ENCODE peak calls at places on chromosomes 2 and 18, in ten cellular contexts. T is breast epithelium, K is ovary, R is AG09309, I is lower leg skin, X is transverse colon, E is dorsolateral prefrontal cortex, M is heart right ventricle, Y is epithelial cell of esophagus, A is sigmoid colon. L is an unnamed sample.

GRCh38 chr2:172200495-172201085 is 97.9 kb upstream of the DLX2 start:
- DNase-seq in A (no peak), K (no peak), Y (peak), M (no peak), R (no peak), E (no peak), I (no peak), X (no peak), T (no peak), L (no peak)

GRCh38 chr2:135245055-135245454 is 193.0 kb downstream of the RAB3GAP1 start:
- DNase-seq in E (no peak), I (no peak), M (no peak), A (no peak), K (no peak), Y (peak), T (no peak), X (no peak), R (no peak), L (no peak)

GRCh38 chr18:58239879-58240278 is 195.9 kb downstream of the NEDD4L start:
- DNase-seq in E (no peak), Y (peak), A (no peak), M (no peak), X (no peak), R (no peak), K (no peak), I (no peak), T (no peak), L (no peak)

GRCh38 chr2:70089220-70089945 is 2.1 kb downstream of the PCBP1 start:
- DNase-seq in R (no peak), X (no peak), M (no peak), A (peak), I (no peak), K (no peak), T (no peak), Y (peak), E (no peak), L (no peak)

GRCh38 chr2:175203621-175204496 is 22.3 kb upstream of the ATP5MC3 start:
- DNase-seq in Y (peak), M (peak), A (peak), I (no peak), T (no peak), X (peak), R (no peak), E (peak), K (peak), L (no peak)

GRCh38 chr2:118127250-118127649 is 39.0 kb downstream of the INSIG2 start:
- DNase-seq in M (no peak), K (no peak), Y (no peak), X (no peak), A (no peak), R (no peak), E (no peak), T (no peak), I (no peak), L (no peak)

GRCh38 chr2:151611351-151611750 is 122.9 kb downstream of the NEB start:
- DNase-seq in E (no peak), I (no peak), R (no peak), A (no peak), K (no peak), X (no peak), T (no peak), Y (no peak), M (no peak), L (no peak)

GRCh38 chr2:231357931-231358330 is 37.6 kb upstream of the B3GNT7 start:
- DNase-seq in T (peak), M (no peak), A (peak), K (peak), Y (no peak), R (no peak), E (no peak), I (no peak), X (no peak), L (no peak)

GRCh38 chr2:64090264-64090663 is 54.0 kb downstream of the PELI1 start:
- DNase-seq in Y (no peak), K (no peak), T (no peak), E (no peak), I (no peak), A (no peak), R (no peak), M (no peak), X (no peak), L (no peak)

GRCh38 chr2:210170442-210171303 is 536 bp downstream of the KANSL1L start:
- DNase-seq in X (peak), R (peak), E (peak), A (peak), Y (peak), T (peak), M (peak), K (peak), I (peak), L (peak)

GRCh38 chr2:205925373-205926337 is 160.3 kb downstream of the INO80D start:
- DNase-seq in I (peak), Y (peak), E (peak), M (peak), A (peak), X (peak), K (peak), T (peak), R (no peak), L (peak)

GRCh38 chr2:33011406-33011805 is 64.7 kb downstream of the LTBP1 start:
- DNase-seq in M (no peak), Y (no peak), E (no peak), K (no peak), A (no peak), T (no peak), I (no peak), R (no peak), X (no peak), L (no peak)

GRCh38 chr2:70553334-70553583 is 367 bp downstream of the TGFA start:
- DNase-seq in Y (peak), E (no peak), A (no peak), I (no peak), K (no peak), R (no peak), M (no peak), X (peak), T (no peak), L (no peak)

GRCh38 chr2:27708666-27709065 is 45.0 kb downstream of the SLC4A1AP start:
- DNase-seq in E (no peak), A (no peak), K (no peak), X (no peak), T (no peak), M (no peak), Y (no peak), R (no peak), I (no peak), L (no peak)

GRCh38 chr18:76565238-76566173 is 70.5 kb upstream of the ZNF516 start:
- DNase-seq in R (peak), A (peak), Y (peak), M (peak), I (peak), E (peak), X (peak), K (peak), T (peak), L (peak)

GRCh38 chr2:95695613-95696012 is 103.8 kb downstream of the TRIM43 start:
- DNase-seq in A (peak), X (no peak), I (peak), T (no peak), Y (no peak), K (peak), R (no peak), E (no peak), M (peak), L (no peak)

GRCh38 chr18:24677011-24677410 is 216.6 kb downstream of the HRH4 start:
- DNase-seq in R (no peak), I (no peak), K (no peak), X (no peak), Y (no peak), E (no peak), M (no peak), T (no peak), A (no peak), L (no peak)

GRCh38 chr2:120287183-120288015 is 34.7 kb downstream of the RALB start:
- DNase-seq in X (no peak), A (no peak), Y (peak), E (peak), K (no peak), M (no peak), I (no peak), R (peak), T (no peak), L (peak)

GRCh38 chr2:96093528-96093927 is 22.8 kb downstream of the ADRA2B start:
- DNase-seq in E (peak), I (peak), Y (no peak), X (peak), M (no peak), K (no peak), A (no peak), R (no peak), T (peak), L (no peak)

GRCh38 chr2:220188031-220188430 is 560.6 kb downstream of the SLC4A3 start:
- DNase-seq in K (no peak), M (no peak), A (no peak), Y (peak), E (no peak), I (no peak), T (no peak), R (peak), X (no peak), L (no peak)

GRCh38 chr18:43855376-43855775 is 578.1 kb upstream of the SYT4 start:
- DNase-seq in I (no peak), K (no peak), E (no peak), Y (no peak), T (no peak), X (no peak), M (no peak), R (no peak), A (no peak), L (no peak)

GRCh38 chr2:47907097-47907781 is 941 bp upstream of the FBXO11 start:
- DNase-seq in T (no peak), A (no peak), X (peak), I (peak), E (no peak), R (no peak), Y (peak), K (no peak), M (no peak), L (no peak)

GRCh38 chr2:36963106-36963505 is 3.2 kb downstream of the STRN start:
- DNase-seq in M (no peak), Y (peak), T (no peak), X (no peak), A (no peak), E (no peak), R (no peak), I (no peak), K (no peak), L (no peak)

GRCh38 chr2:149410701-149411484 is 80.5 kb downstream of the LYPD6 start:
- DNase-seq in R (peak), I (no peak), T (no peak), E (no peak), M (no peak), X (no peak), K (no peak), A (no peak), Y (peak), L (peak)

GRCh38 chr18:77557030-77557429 is 307.4 kb downstream of the GALR1 start:
- DNase-seq in I (no peak), K (no peak), M (no peak), A (no peak), T (no peak), R (no peak), Y (no peak), E (no peak), X (no peak), L (no peak)

GRCh38 chr2:100246163-100247145 is 75.8 kb downstream of the LONRF2 start:
- DNase-seq in E (no peak), I (no peak), Y (no peak), X (no peak), R (no peak), A (no peak), K (no peak), T (no peak), M (no peak), L (no peak)

GRCh38 chr18:2459886-2460285 is 111.4 kb downstream of the METTL4 start:
- DNase-seq in A (no peak), X (no peak), Y (peak), I (no peak), R (no peak), M (no peak), T (no peak), E (no peak), K (no peak), L (no peak)

GRCh38 chr2:127101048-127101611 is 5.8 kb downstream of the BIN1 start:
- DNase-seq in M (no peak), R (no peak), A (peak), X (no peak), I (no peak), K (peak), Y (no peak), T (no peak), E (no peak), L (no peak)

GRCh38 chr18:23938046-23938756 is 76.4 kb upstream of the TTC39C start:
- DNase-seq in Y (no peak), R (no peak), A (no peak), X (no peak), T (no peak), E (no peak), I (no peak), K (no peak), M (no peak), L (no peak)

GRCh38 chr2:65388051-65388531 is 44.3 kb downstream of the SPRED2 start:
- DNase-seq in R (no peak), A (no peak), M (no peak), X (no peak), K (no peak), I (peak), T (peak), Y (peak), E (no peak), L (no peak)

GRCh38 chr2:10918661-10919414 is 7.1 kb downstream of the KCNF1 start:
- DNase-seq in A (peak), K (peak), M (peak), I (no peak), Y (no peak), T (no peak), R (no peak), E (peak), X (no peak), L (no peak)

GRCh38 chr2:17976871-17977746 is 98.6 kb downstream of the KCNS3 start:
- DNase-seq in Y (peak), X (peak), T (no peak), E (no peak), A (peak), K (no peak), I (peak), M (no peak), R (peak), L (peak)

GRCh38 chr18:670456-670996 is 13.1 kb downstream of the TYMS start:
- DNase-seq in K (no peak), A (no peak), T (no peak), M (no peak), R (no peak), Y (no peak), X (no peak), I (no peak), E (no peak), L (no peak)

GRCh38 chr18:78517328-78517727 is 462.3 kb upstream of the SALL3 start:
- DNase-seq in M (no peak), I (no peak), T (no peak), K (no peak), E (no peak), R (no peak), X (no peak), Y (no peak), A (no peak), L (no peak)

GRCh38 chr2:183541766-183542165 is 417.5 kb downstream of the NUP35 start:
- DNase-seq in R (no peak), M (no peak), Y (peak), K (no peak), X (peak), I (no peak), A (no peak), T (no peak), E (no peak), L (no peak)

DNA sequence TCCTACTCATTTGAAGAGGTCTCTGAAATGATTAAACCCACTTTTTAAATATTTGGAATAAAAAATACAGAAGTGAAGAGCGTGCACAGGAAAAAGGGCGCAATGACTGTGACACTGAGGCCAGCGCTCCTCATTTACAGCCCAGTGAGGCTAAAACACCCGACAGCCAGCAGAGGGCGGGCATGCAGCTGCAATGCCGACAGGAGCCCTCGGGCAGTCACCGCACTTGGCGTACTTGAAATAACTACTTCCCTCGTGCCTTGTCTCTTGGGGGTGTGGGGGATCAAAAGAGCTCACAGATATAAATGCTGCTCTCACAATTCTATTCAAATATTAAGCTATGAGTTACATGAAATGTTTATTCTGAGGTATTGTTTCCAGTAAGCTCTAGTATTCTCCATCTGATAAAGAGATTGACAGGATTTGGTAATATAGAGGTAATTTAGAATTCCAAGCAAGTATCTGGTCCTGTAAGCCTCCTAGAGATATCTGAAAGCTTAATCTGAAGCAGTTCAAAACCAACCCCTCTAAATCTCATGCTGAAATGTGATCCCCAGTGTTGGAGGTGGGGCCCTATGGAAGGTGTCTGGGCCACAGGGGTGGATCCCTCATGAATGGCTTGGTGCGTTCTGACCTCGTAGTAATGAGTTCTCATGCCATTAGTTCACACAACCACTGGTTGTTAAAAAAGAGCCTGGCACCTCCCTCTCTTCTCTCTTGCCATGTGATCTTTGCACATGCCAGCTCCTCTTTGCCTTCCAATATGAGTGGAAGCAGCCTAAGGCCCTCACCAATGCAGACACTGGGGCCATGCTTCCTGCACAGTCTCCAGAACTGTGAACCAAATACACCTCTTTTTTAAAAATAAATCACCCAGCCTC is 93.6 kb downstream of the ZAP70 start:
- DNase-seq in K (peak), R (peak), X (peak), T (peak), Y (peak), M (peak), A (peak), E (peak), I (peak), L (peak)
- TF ChIP-seq CTCF in K (peak), R (peak), X (peak), T (peak), Y (peak), M (peak), A (peak), E (peak), I (no peak), L (peak)

GRCh38 chr2:39434233-39434897 is 2.7 kb downstream of the MAP4K3 start:
- DNase-seq in E (no peak), A (no peak), T (no peak), I (no peak), K (no peak), M (no peak), Y (no peak), R (no peak), X (no peak), L (no peak)
- H3K4me3 ChIP-seq in E (peak), A (peak), T (peak), I (no peak), K (no peak), M (peak), Y (no peak), R (no peak), X (no peak), L (peak)

GRCh38 chr2:218166791-218167190 is at the start of gene CXCR1:
- DNase-seq in I (no peak), R (no peak), K (no peak), E (no peak), T (no peak), X (no peak), Y (peak), A (no peak), M (no peak), L (no peak)
- TF ChIP-seq CTCF in I (no peak), R (no peak), K (no peak), E (no peak), T (no peak), X (no peak), Y (peak), A (no peak), M (no peak), L (no peak)

DNA sequence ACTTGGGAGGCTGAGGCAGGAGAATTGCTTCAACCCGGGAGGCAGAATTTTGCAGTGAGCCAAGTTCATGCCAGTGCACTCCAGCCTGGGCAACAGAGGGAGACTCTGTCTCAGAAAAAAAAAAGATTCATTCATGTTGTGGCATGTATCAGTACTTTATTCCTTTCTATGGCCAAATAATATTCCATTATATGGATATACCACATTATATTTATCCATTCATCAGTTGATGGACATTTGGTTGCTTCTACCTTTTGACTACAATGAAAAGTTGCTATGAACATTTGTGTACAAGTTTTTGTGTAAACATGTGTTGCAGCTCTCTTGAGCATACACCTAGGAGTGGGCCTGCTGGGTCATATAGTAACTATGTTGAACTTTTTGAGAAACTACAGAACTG is 9.2 kb upstream of the MAT2A start:
- DNase-seq in Y (no peak), K (no peak), E (no peak), R (no peak), I (no peak), X (no peak), T (no peak), A (no peak), M (no peak), L (no peak)
- H3K4me3 ChIP-seq in Y (no peak), K (no peak), E (no peak), R (no peak), I (no peak), X (no peak), T (no peak), A (no peak), M (no peak), L (no peak)

GRCh38 chr2:66496680-66497420 is 61.9 kb downstream of the MEIS1 start:
- DNase-seq in Y (no peak), I (no peak), X (no peak), E (no peak), A (no peak), T (no peak), R (no peak), K (no peak), M (no peak), L (no peak)

GRCh38 chr2:66497706-66498596 is 63.0 kb downstream of the MEIS1 start:
- DNase-seq in T (no peak), E (no peak), X (no peak), M (no peak), R (no peak), Y (no peak), A (no peak), K (no peak), I (no peak), L (no peak)

GRCh38 chr2:66494708-66495107 is 59.8 kb downstream of the MEIS1 start:
- DNase-seq in R (peak), M (no peak), K (peak), I (peak), X (peak), T (peak), A (peak), Y (peak), E (no peak), L (peak)

GRCh38 chr2:66498597-66498910 is 63.6 kb downstream of the MEIS1 start:
- DNase-seq in K (no peak), R (no peak), I (no peak), Y (no peak), T (no peak), A (no peak), M (no peak), E (no peak), X (no peak), L (no peak)

GRCh38 chr2:66495788-66496640 is 61.1 kb downstream of the MEIS1 start:
- DNase-seq in E (no peak), R (peak), K (peak), Y (peak), X (no peak), T (peak), M (no peak), I (peak), A (peak), L (peak)
- TF ChIP-seq CTCF in E (peak), R (peak), K (peak), Y (peak), X (no peak), T (peak), M (peak), I (no peak), A (no peak), L (peak)

GRCh38 chr2:207328944-207329386 is 163.2 kb upstream of the KLF7 start:
- DNase-seq in T (no peak), E (no peak), A (no peak), X (no peak), R (no peak), M (no peak), Y (no peak), K (no peak), I (no peak), L (no peak)
- H3K4me3 ChIP-seq in T (no peak), E (no peak), A (no peak), X (no peak), R (no peak), M (no peak), Y (no peak), K (no peak), I (no peak), L (no peak)

L was measured in HFF-Myc.